ENCODE peak calls at places on chromosomes 3 and 15, in eight cellular contexts. A, V, D, W, S, M, Y and X are unnamed samples.
A peak's percentile ranks its signal among the peaks of the same experiment; 100 is the strongest.

GRCh38 chr15:22952826-22953579 is 27.2 kb downstream of the CYFIP1 start:
- DNase-seq in A (no peak), V (no peak), D (peak; percentile 27), W (peak; percentile 70), S (no peak), M (no peak), Y (no peak), X (peak; percentile 59)

GRCh38 chr3:158776531-158776930 is 25.3 kb upstream of the MFSD1 start:
- DNase-seq in A (no peak), V (no peak), D (no peak), W (no peak), S (no peak), M (no peak), Y (no peak), X (no peak)

GRCh38 chr3:156109989-156110388 is 10.4 kb upstream of the KCNAB1 start:
- DNase-seq in A (no peak), V (no peak), D (no peak), W (no peak), S (no peak), M (no peak), Y (no peak), X (no peak)

GRCh38 chr3:148601766-148602685 is 95.7 kb upstream of the AGTR1 start:
- DNase-seq in A (no peak), V (no peak), D (no peak), W (peak; percentile 41), S (no peak), M (peak; percentile 51), Y (no peak), X (no peak)

GRCh38 chr15:77495806-77496589 is 75.3 kb downstream of the HMG20A start:
- DNase-seq in A (no peak), V (no peak), D (no peak), W (peak; percentile 72), S (no peak), M (no peak), Y (no peak), X (no peak)

GRCh38 chr3:71101014-71101413 is 482.5 kb downstream of the FOXP1 start:
- DNase-seq in A (no peak), V (peak; percentile 36), D (no peak), W (peak; percentile 73), S (no peak), M (peak; percentile 47), Y (no peak), X (no peak)

GRCh38 chr15:52294881-52295420 is 653 bp downstream of the MYO5C start:
- DNase-seq in A (no peak), V (no peak), D (no peak), W (no peak), S (no peak), M (peak; percentile 21), Y (no peak), X (no peak)

GRCh38 chr3:194588236-194588635 is 45.0 kb downstream of the TMEM44 start:
- DNase-seq in A (no peak), V (no peak), D (no peak), W (no peak), S (no peak), M (no peak), Y (no peak), X (no peak)

GRCh38 chr3:11780341-11780740 is 66.3 kb downstream of the TAMM41 start:
- DNase-seq in A (no peak), V (no peak), D (no peak), W (no peak), S (no peak), M (no peak), Y (no peak), X (no peak)

GRCh38 chr15:78681306-78682012 is 40.4 kb upstream of the CHRNB4 start:
- DNase-seq in A (no peak), V (no peak), D (no peak), W (no peak), S (no peak), M (no peak), Y (no peak), X (no peak)

GRCh38 chr3:175948041-175948440 is 1088.9 kb downstream of the NAALADL2 start:
- DNase-seq in A (no peak), V (no peak), D (no peak), W (no peak), S (no peak), M (no peak), Y (no peak), X (no peak)

GRCh38 chr3:179194931-179195330 is 46.8 kb downstream of the PIK3CA start:
- DNase-seq in A (no peak), V (no peak), D (no peak), W (no peak), S (no peak), M (no peak), Y (no peak), X (no peak)

GRCh38 chr3:114686624-114687023 is 392.8 kb downstream of the TIGIT start:
- DNase-seq in A (no peak), V (no peak), D (no peak), W (peak; percentile 37), S (no peak), M (no peak), Y (no peak), X (no peak)

GRCh38 chr3:185272051-185272450 is 18.2 kb upstream of the EHHADH start:
- DNase-seq in A (no peak), V (no peak), D (no peak), W (no peak), S (no peak), M (no peak), Y (no peak), X (no peak)

GRCh38 chr3:45832691-45833090 is 9.2 kb downstream of the LZTFL1 start:
- DNase-seq in A (no peak), V (no peak), D (no peak), W (peak; percentile 4), S (no peak), M (no peak), Y (no peak), X (no peak)

GRCh38 chr3:73868688-73869315 is 244.1 kb upstream of the PDZRN3 start:
- DNase-seq in A (peak; percentile 24), V (peak; percentile 3), D (no peak), W (peak; percentile 40), S (peak; percentile 31), M (peak; percentile 7), Y (no peak), X (peak; percentile 36)

GRCh38 chr3:121855555-121855954 is 20.5 kb downstream of the EAF2 start:
- DNase-seq in A (no peak), V (no peak), D (no peak), W (no peak), S (no peak), M (no peak), Y (no peak), X (no peak)

GRCh38 chr3:22977042-22977441 is 226.1 kb upstream of the UBE2E2 start:
- DNase-seq in A (no peak), V (no peak), D (no peak), W (no peak), S (no peak), M (no peak), Y (no peak), X (no peak)

GRCh38 chr3:172159962-172160538 is 120.7 kb downstream of the FNDC3B start:
- DNase-seq in A (no peak), V (no peak), D (no peak), W (peak; percentile 21), S (no peak), M (no peak), Y (no peak), X (no peak)
- H3K4me3 ChIP-seq in A (no peak overlapping the region), V (no peak overlapping the region), D (no peak overlapping the region), W (no peak overlapping the region), S (no peak overlapping the region), M (no peak overlapping the region), Y (no peak overlapping the region), X (no peak overlapping the region)

GRCh38 chr3:49724586-49724985 is 835 bp upstream of the GMPPB start:
- DNase-seq in A (peak; percentile 51), V (no peak), D (no peak), W (no peak), S (no peak), M (no peak), Y (no peak), X (no peak)

GRCh38 chr3:49722896-49723295 is 855 bp downstream of the GMPPB start:
- DNase-seq in A (no peak), V (no peak), D (no peak), W (no peak), S (no peak), M (no peak), Y (no peak), X (no peak)

GRCh38 chr3:49721861-49722781 is 1.6 kb downstream of the GMPPB start:
- DNase-seq in A (no peak), V (no peak), D (no peak), W (no peak), S (no peak), M (no peak), Y (no peak), X (no peak)

GRCh38 chr3:49723301-49723630 is 485 bp downstream of the GMPPB start:
- DNase-seq in A (peak; percentile 88), V (no peak), D (no peak), W (peak; percentile 30), S (peak; percentile 88), M (no peak), Y (peak; percentile 59), X (no peak)

GRCh38 chr3:49723631-49724551 is at the start of gene GMPPB:
- DNase-seq in A (peak; percentile 98), V (peak; percentile 62), D (peak; percentile 91), W (peak; percentile 97), S (peak; percentile 98), M (peak; percentile 92), Y (peak; percentile 92), X (peak; percentile 91)
- TF ChIP-seq CTCF in A (no peak), V (no peak), D (no peak), W (no peak), S (no peak), M (no peak), Y (no peak), X (no peak)

GRCh38 chr15:58551764-58552504 is 120.1 kb downstream of the LIPC start:
- DNase-seq in A (peak; percentile 82), V (peak; percentile 76), D (no peak), W (peak; percentile 96), S (no peak), M (no peak), Y (no peak), X (peak; percentile 95)
- H3K4me3 ChIP-seq in A (no peak overlapping the region), V (peak overlapping the region; percentile 38), D (no peak overlapping the region), W (peak overlapping the region; percentile 41), S (no peak overlapping the region), M (no peak overlapping the region), Y (no peak overlapping the region), X (no peak overlapping the region)

DNA sequence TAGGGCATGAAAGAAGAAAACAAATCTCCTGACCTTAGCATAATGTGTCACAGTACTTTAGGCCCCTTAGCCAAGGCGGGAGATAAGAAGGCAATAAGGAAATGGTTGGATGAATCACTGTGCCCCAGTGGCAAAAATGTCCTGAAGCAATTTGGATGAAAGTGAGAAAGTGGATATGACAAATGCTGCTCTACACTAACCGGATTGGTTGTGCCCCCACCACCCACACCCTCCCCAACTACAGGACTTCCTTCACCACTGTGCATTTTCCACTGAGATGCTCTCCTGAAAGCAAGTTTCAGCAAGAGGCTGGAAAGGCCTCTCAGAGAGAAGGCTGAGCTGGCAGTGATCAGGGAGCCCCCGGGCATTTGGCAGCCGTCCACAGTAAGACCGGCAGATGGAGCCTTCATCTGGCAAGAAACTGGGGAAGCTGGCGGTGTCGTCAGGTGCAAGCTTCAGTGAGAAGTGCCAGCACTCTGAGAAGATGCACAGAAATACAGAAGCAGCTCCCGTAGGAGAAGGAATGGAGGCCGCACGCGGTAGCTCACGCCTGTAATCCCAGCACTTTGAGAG is 63.8 kb downstream of the ATP1B3 start:
- DNase-seq in A (peak; percentile 69), V (no peak), D (no peak), W (peak; percentile 58), S (peak; percentile 40), M (peak; percentile 47), Y (no peak), X (no peak)
- TF ChIP-seq CTCF in A (peak; percentile 43), V (no peak), D (peak; percentile 16), W (no peak), S (no peak), M (no peak), Y (no peak), X (no peak)